ENCODE peak calls at places on chromosomes 3 and 15, in nine cellular contexts. G is GM03348; N is stimulated activated naive B cell treated with anti-CD40 and anti-IgM and Interleukin-4, amounts not matched to agents 10 μg/mL and 1 μg/mL and 100 μg/mL, for 72 hours; C is nucleus accumbens; D is COLO829; O is lower lobe of right lung; R is H1; P is iPS DF 6.9; W is Calu3. S is an unnamed sample.

GRCh38 chr3:134798681-134799311 is 3.7 kb downstream of the EPHB1 start:
- DNase-seq in G (no peak), N (no peak), C (no peak), D (no peak), O (no peak), R (peak; percentile 28), P (no peak), W (no peak), S (no peak)

GRCh38 chr3:32110233-32110760 is 3.9 kb downstream of the GPD1L start:
- DNase-seq in G (no peak), N (no peak), C (no peak), D (no peak), O (no peak), R (no peak), P (no peak), W (no peak), S (no peak)

GRCh38 chr15:58374147-58374546 is 57.6 kb upstream of the LIPC start:
- DNase-seq in G (no peak), N (no peak), C (no peak), D (no peak), O (no peak), R (no peak), P (no peak), W (no peak), S (no peak)

GRCh38 chr3:69011331-69011730 is 2.2 kb downstream of the EOGT start:
- DNase-seq in G (no peak), N (no peak), C (no peak), D (no peak), O (no peak), R (no peak), P (no peak), W (no peak), S (no peak)

GRCh38 chr3:134211797-134212196 is 38.9 kb downstream of the RYK start:
- DNase-seq in G (peak; percentile 37), N (no peak), C (no peak), D (peak; percentile 61), O (no peak), R (no peak), P (no peak), W (peak; percentile 63), S (no peak)

GRCh38 chr15:99443768-99444446 is 121.9 kb upstream of the MEF2A start:
- DNase-seq in G (peak; percentile 1), N (no peak), C (no peak), D (no peak), O (no peak), R (peak; percentile 23), P (no peak), W (no peak), S (no peak)

GRCh38 chr15:72375501-72375845 is 341 bp downstream of the HEXA start:
- DNase-seq in G (peak; percentile 40), N (no peak), C (no peak), D (no peak), O (peak; percentile 81), R (no peak), P (no peak), W (peak; percentile 58), S (peak; percentile 3)

GRCh38 chr3:42846682-42847522 is 28.8 kb downstream of the CYP8B1 start:
- DNase-seq in G (no peak), N (peak; percentile 49), C (no peak), D (no peak), O (peak; percentile 58), R (peak; percentile 26), P (no peak), W (no peak), S (no peak)

GRCh38 chr3:61251174-61251972 is at the start of gene FHIT:
- DNase-seq in G (peak; percentile 97), N (peak; percentile 93), C (peak; percentile 91), D (peak; percentile 96), O (peak; percentile 97), R (peak; percentile 93), P (peak; percentile 90), W (peak; percentile 93), S (peak; percentile 97)